ENCODE peak calls at places on chromosome 22, in five cellular contexts. One of them, this sample, is unnamed.

GRCh38 chr22:39176067-39176621 is 23.7 kb upstream of the CBX7 start:
- DNase-seq in transverse colon: peak
- DNase-seq in lower leg skin: no peak
- DNase-seq in PC-9: peak
- DNase-seq in AG10803: peak
- DNase-seq in this sample: no peak

GRCh38 chr22:43060213-43060612 is 29.0 kb downstream of the TTLL1 start:
- DNase-seq in AG10803: no peak
- DNase-seq in lower leg skin: no peak
- DNase-seq in transverse colon: peak
- DNase-seq in PC-9: peak
- DNase-seq in this sample: no peak

GRCh38 chr22:49512471-49512870 is 315.2 kb downstream of the BRD1 start:
- DNase-seq in lower leg skin: no peak
- DNase-seq in AG10803: no peak
- DNase-seq in transverse colon: no peak
- DNase-seq in PC-9: no peak
- DNase-seq in this sample: peak

GRCh38 chr22:38727123-38727522 is 21.4 kb downstream of the GTPBP1 start:
- DNase-seq in AG10803: no peak
- DNase-seq in PC-9: no peak
- DNase-seq in transverse colon: no peak
- DNase-seq in lower leg skin: no peak
- DNase-seq in this sample: no peak

GRCh38 chr22:42062506-42063190 is 8.0 kb downstream of the NAGA start:
- DNase-seq in PC-9: no peak
- DNase-seq in AG10803: no peak
- DNase-seq in lower leg skin: no peak
- DNase-seq in transverse colon: no peak
- DNase-seq in this sample: no peak

GRCh38 chr22:30380011-30380410 is 7.2 kb downstream of the RNF215 start:
- DNase-seq in lower leg skin: no peak
- DNase-seq in transverse colon: no peak
- DNase-seq in PC-9: no peak
- DNase-seq in AG10803: no peak
- DNase-seq in this sample: no peak

GRCh38 chr22:17717708-17718107 is 56.6 kb downstream of the BID start:
- DNase-seq in AG10803: peak
- DNase-seq in PC-9: no peak
- DNase-seq in transverse colon: no peak
- DNase-seq in lower leg skin: no peak
- DNase-seq in this sample: no peak

GRCh38 chr22:17578129-17578754 is 14.9 kb downstream of the SLC25A18 start:
- DNase-seq in AG10803: peak
- DNase-seq in transverse colon: peak
- DNase-seq in PC-9: no peak
- DNase-seq in lower leg skin: peak
- DNase-seq in this sample: peak

GRCh38 chr22:42229455-42230149 is 40.9 kb downstream of the TCF20 start:
- DNase-seq in lower leg skin: no peak
- DNase-seq in transverse colon: no peak
- DNase-seq in AG10803: peak
- DNase-seq in PC-9: no peak
- DNase-seq in this sample: peak

GRCh38 chr22:47927811-47928210 is 1165.4 kb downstream of the TBC1D22A start:
- DNase-seq in PC-9: no peak
- DNase-seq in AG10803: no peak
- DNase-seq in transverse colon: no peak
- DNase-seq in lower leg skin: no peak
- DNase-seq in this sample: no peak

GRCh38 chr22:50267591-50268390 is 2.4 kb downstream of the MAPK11 start:
- DNase-seq in transverse colon: peak
- DNase-seq in AG10803: peak
- DNase-seq in PC-9: no peak
- DNase-seq in lower leg skin: peak
- DNase-seq in this sample: no peak

GRCh38 chr22:26002456-26002855 is 166.8 kb upstream of the SEZ6L start:
- DNase-seq in lower leg skin: no peak
- DNase-seq in AG10803: no peak
- DNase-seq in PC-9: no peak
- DNase-seq in transverse colon: no peak
- DNase-seq in this sample: no peak

GRCh38 chr22:50203288-50203687 is 2.5 kb downstream of the SELENOO start:
- DNase-seq in AG10803: no peak
- DNase-seq in transverse colon: no peak
- DNase-seq in lower leg skin: no peak
- DNase-seq in PC-9: no peak
- DNase-seq in this sample: no peak

DNA sequence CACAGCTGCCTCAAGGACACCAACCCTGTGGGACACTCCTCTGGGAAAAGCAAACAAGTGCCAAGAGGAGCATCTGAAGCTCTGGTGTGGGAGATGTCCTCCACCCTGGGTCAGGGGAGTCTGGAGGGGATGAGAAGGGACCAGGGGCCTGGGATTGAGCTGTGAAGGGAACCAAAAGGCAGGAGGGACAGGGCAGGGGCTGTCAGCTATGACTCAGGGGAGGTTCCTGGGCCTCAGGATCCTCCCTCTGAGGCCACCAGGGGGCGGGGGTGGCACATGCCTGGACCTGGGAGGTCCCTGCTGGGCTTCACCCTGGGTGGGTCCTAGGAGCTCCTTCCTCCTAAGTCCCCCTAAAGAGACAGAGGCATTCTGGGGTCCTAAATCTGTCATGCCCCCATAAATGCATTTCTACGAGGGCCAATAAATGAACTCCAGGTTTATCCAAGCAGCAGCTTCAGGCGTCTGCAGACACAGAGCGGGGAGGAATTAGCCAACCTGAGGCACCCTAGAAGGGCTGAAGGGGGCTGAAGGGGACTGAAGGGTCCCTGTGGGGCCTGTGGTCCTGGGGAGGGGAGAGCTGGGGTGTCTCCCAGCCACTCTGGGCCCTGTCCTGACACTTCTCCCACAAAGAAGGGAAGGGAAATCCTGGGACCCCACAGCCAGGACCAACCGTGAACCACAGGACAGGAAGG is 31.9 kb upstream of the IGLL5 start:
- DNase-seq in PC-9: no peak
- DNase-seq in transverse colon: peak
- DNase-seq in AG10803: no peak
- DNase-seq in lower leg skin: no peak
- DNase-seq in this sample: no peak
- TF ChIP-seq CTCF in PC-9: peak
- TF ChIP-seq CTCF in transverse colon: peak
- TF ChIP-seq CTCF in AG10803: peak
- TF ChIP-seq CTCF in lower leg skin: no peak
- TF ChIP-seq CTCF in this sample: peak

GRCh38 chr22:37112084-37112728 is 2.7 kb upstream of the TMPRSS6 start:
- DNase-seq in lower leg skin: no peak
- DNase-seq in PC-9: no peak
- DNase-seq in AG10803: no peak
- DNase-seq in transverse colon: no peak
- DNase-seq in this sample: no peak
- TF ChIP-seq CTCF in lower leg skin: no peak
- TF ChIP-seq CTCF in PC-9: no peak
- TF ChIP-seq CTCF in AG10803: no peak
- TF ChIP-seq CTCF in transverse colon: no peak
- TF ChIP-seq CTCF in this sample: no peak

GRCh38 chr22:20802452-20802851 is 28.5 kb downstream of the SERPIND1 start:
- DNase-seq in PC-9: no peak
- DNase-seq in transverse colon: no peak
- DNase-seq in lower leg skin: no peak
- DNase-seq in AG10803: no peak
- DNase-seq in this sample: no peak

GRCh38 chr22:20804650-20805049 is 30.7 kb downstream of the SERPIND1 start:
- DNase-seq in PC-9: no peak
- DNase-seq in transverse colon: no peak
- DNase-seq in lower leg skin: no peak
- DNase-seq in AG10803: no peak
- DNase-seq in this sample: no peak

GRCh38 chr22:20805972-20806471 is 32.1 kb downstream of the SERPIND1 start:
- DNase-seq in AG10803: peak
- DNase-seq in transverse colon: no peak
- DNase-seq in PC-9: no peak
- DNase-seq in lower leg skin: no peak
- DNase-seq in this sample: no peak

GRCh38 chr22:20802922-20803553 is 29.1 kb downstream of the SERPIND1 start:
- DNase-seq in lower leg skin: no peak
- DNase-seq in transverse colon: no peak
- DNase-seq in AG10803: no peak
- DNase-seq in PC-9: no peak
- DNase-seq in this sample: no peak

DNA sequence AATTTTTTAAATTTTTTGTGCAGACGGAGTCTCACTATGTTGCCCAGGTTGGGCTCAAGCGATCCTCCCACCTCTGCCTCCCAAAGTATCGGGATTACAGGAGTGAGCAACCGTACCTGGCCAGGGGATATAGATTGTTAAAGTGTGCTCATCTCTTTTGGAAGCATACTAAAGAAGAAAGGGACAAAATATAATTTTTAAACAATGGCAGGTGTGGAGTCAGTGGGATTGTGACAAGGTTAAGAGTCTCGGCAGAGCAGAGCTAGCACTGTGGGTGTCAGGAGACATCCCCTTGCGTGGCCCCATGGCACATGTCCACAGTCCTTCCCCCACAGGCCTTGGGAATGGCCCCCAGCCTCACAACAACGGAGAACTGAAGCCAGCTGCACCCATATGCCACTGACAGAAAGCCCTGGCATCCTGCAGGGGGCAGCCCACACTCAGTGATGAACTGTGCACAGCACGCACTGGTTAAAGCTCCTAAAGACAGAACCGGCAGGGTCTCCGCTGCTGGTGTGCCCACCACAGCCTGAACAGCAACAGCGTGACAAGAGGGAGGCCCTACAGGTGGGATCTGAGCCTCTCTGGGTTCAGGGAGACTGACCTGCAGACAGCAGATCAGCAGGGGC is 29.9 kb downstream of the SERPIND1 start:
- DNase-seq in AG10803: peak
- DNase-seq in PC-9: peak
- DNase-seq in transverse colon: peak
- DNase-seq in lower leg skin: no peak
- DNase-seq in this sample: no peak
- TF ChIP-seq CTCF in AG10803: peak
- TF ChIP-seq CTCF in PC-9: peak
- TF ChIP-seq CTCF in transverse colon: peak
- TF ChIP-seq CTCF in lower leg skin: no peak
- TF ChIP-seq CTCF in this sample: peak

GRCh38 chr22:27616033-27616432 is 185.5 kb downstream of the MN1 start:
- DNase-seq in lower leg skin: no peak
- DNase-seq in transverse colon: no peak
- DNase-seq in PC-9: no peak
- DNase-seq in AG10803: no peak
- DNase-seq in this sample: no peak
- TF ChIP-seq CTCF in lower leg skin: no peak
- TF ChIP-seq CTCF in transverse colon: no peak
- TF ChIP-seq CTCF in PC-9: no peak
- TF ChIP-seq CTCF in AG10803: no peak
- TF ChIP-seq CTCF in this sample: no peak

GRCh38 chr22:46635756-46636155 is 15.6 kb downstream of the GRAMD4 start:
- DNase-seq in PC-9: no peak
- DNase-seq in lower leg skin: no peak
- DNase-seq in transverse colon: no peak
- DNase-seq in AG10803: no peak
- DNase-seq in this sample: no peak
- TF ChIP-seq CTCF in PC-9: no peak
- TF ChIP-seq CTCF in lower leg skin: no peak
- TF ChIP-seq CTCF in transverse colon: no peak
- TF ChIP-seq CTCF in AG10803: no peak
- TF ChIP-seq CTCF in this sample: no peak

GRCh38 chr22:33035276-33035863 is 22.8 kb downstream of the SYN3 start:
- DNase-seq in lower leg skin: no peak
- DNase-seq in AG10803: no peak
- DNase-seq in transverse colon: no peak
- DNase-seq in PC-9: no peak
- DNase-seq in this sample: no peak
- TF ChIP-seq CTCF in lower leg skin: no peak
- TF ChIP-seq CTCF in AG10803: no peak
- TF ChIP-seq CTCF in transverse colon: no peak
- TF ChIP-seq CTCF in PC-9: no peak
- TF ChIP-seq CTCF in this sample: no peak

DNA sequence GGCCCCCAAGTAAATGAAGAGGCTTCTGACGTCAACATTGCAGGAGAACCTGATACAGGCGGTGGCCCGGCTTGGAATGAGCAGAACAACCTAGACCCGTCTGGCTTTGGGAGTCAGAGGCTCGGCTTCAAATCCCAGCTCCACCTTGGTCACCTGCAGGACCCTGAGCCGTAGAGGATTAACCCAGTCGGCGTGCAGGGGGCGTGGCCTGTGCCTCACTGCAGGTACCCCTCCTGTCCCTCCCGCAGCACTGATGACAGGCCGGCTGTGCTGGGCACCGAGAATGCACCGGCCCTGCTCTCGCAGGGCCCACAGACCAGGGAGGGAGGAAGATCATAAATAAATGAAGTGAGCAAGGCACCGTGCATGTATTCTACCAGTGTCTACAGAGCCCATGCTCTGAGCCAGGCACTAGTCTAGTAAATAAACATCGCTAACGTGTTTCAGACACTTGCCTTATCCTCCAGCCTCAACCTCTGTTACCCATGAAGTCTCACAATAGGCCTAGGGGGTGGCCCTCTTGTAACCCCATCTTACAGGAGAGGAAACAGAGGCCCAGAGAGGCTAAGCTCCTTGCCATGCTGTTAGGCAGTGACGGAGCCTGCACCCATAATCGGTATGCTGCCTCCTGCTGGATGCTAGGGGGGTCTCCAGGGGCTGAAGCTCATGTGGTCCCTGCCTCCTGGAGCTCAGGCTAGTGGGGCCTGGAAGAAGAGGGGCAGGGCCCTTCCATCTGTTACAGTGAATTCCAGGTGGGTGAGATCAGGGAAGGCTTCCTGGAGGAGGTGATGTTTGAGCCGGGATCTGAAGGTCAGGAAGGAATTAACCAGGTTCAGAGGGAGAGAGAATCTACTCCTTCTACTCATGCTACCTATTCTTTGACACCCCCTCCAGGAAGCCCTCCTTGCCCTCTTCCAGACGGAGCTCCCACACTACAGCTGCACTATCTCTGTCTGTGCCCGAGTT is 53.4 kb downstream of the RTL6 start:
- DNase-seq in lower leg skin: no peak
- DNase-seq in AG10803: no peak
- DNase-seq in transverse colon: no peak
- DNase-seq in PC-9: no peak
- DNase-seq in this sample: no peak
- TF ChIP-seq CTCF in lower leg skin: no peak
- TF ChIP-seq CTCF in AG10803: no peak
- TF ChIP-seq CTCF in transverse colon: no peak
- TF ChIP-seq CTCF in PC-9: peak
- TF ChIP-seq CTCF in this sample: no peak

GRCh38 chr22:23020659-23021293 is 49.5 kb upstream of the GNAZ start:
- DNase-seq in PC-9: no peak
- DNase-seq in transverse colon: no peak
- DNase-seq in AG10803: no peak
- DNase-seq in lower leg skin: no peak
- DNase-seq in this sample: no peak
- TF ChIP-seq CTCF in PC-9: no peak
- TF ChIP-seq CTCF in transverse colon: no peak
- TF ChIP-seq CTCF in AG10803: no peak
- TF ChIP-seq CTCF in lower leg skin: no peak
- TF ChIP-seq CTCF in this sample: no peak

GRCh38 chr22:31836010-31836409 is 82.2 kb downstream of the DEPDC5 start:
- DNase-seq in PC-9: no peak
- DNase-seq in AG10803: no peak
- DNase-seq in lower leg skin: no peak
- DNase-seq in transverse colon: no peak
- DNase-seq in this sample: no peak
- TF ChIP-seq CTCF in PC-9: no peak
- TF ChIP-seq CTCF in AG10803: no peak
- TF ChIP-seq CTCF in lower leg skin: no peak
- TF ChIP-seq CTCF in transverse colon: no peak
- TF ChIP-seq CTCF in this sample: no peak